ENCODE peak calls at places on chromosomes 13 and 19, in five cellular contexts. One of them, this sample, is unnamed.

GRCh38 chr13:38496956-38497355 is 147.3 kb downstream of the UFM1 start:
- DNase-seq in H1: no peak
- DNase-seq in GM12878: no peak
- DNase-seq in HEK293T: no peak
- DNase-seq in HepG2: no peak
- DNase-seq in this sample: no peak

GRCh38 chr13:59776924-59777690 is 386.6 kb downstream of the DIAPH3 start:
- DNase-seq in H1: no peak
- DNase-seq in GM12878: peak
- DNase-seq in HEK293T: no peak
- DNase-seq in HepG2: no peak
- DNase-seq in this sample: no peak

GRCh38 chr19:29667941-29668340 is 2.7 kb downstream of the PLEKHF1 start:
- DNase-seq in H1: no peak
- DNase-seq in GM12878: no peak
- DNase-seq in HEK293T: no peak
- DNase-seq in HepG2: no peak
- DNase-seq in this sample: no peak

GRCh38 chr19:56837492-56837891 is 3.0 kb downstream of the PEG3 start:
- DNase-seq in H1: no peak
- DNase-seq in GM12878: no peak
- DNase-seq in HEK293T: no peak
- DNase-seq in HepG2: peak
- DNase-seq in this sample: peak

GRCh38 chr19:32837531-32837930 is 32.0 kb downstream of the SLC7A9 start:
- DNase-seq in H1: no peak
- DNase-seq in GM12878: no peak
- DNase-seq in HEK293T: no peak
- DNase-seq in HepG2: no peak
- DNase-seq in this sample: no peak

GRCh38 chr19:916645-917322 is 349 bp upstream of the KISS1R start:
- DNase-seq in H1: peak
- DNase-seq in GM12878: no peak
- DNase-seq in HEK293T: no peak
- DNase-seq in HepG2: peak
- DNase-seq in this sample: no peak

GRCh38 chr13:95155504-95155903 is 145.7 kb downstream of the ABCC4 start:
- DNase-seq in H1: no peak
- DNase-seq in GM12878: no peak
- DNase-seq in HEK293T: no peak
- DNase-seq in HepG2: no peak
- DNase-seq in this sample: no peak

GRCh38 chr19:789473-790052 is 7.7 kb upstream of the PTBP1 start:
- DNase-seq in H1: no peak
- DNase-seq in GM12878: no peak
- DNase-seq in HEK293T: no peak
- DNase-seq in HepG2: peak
- DNase-seq in this sample: no peak

GRCh38 chr13:72062566-72062965 is 195.6 kb upstream of the DACH1 start:
- DNase-seq in H1: peak
- DNase-seq in GM12878: no peak
- DNase-seq in HEK293T: no peak
- DNase-seq in HepG2: no peak
- DNase-seq in this sample: peak

GRCh38 chr13:112067871-112068305 is 939 bp downstream of the SOX1 start:
- DNase-seq in H1: peak
- DNase-seq in GM12878: no peak
- DNase-seq in HEK293T: no peak
- DNase-seq in HepG2: no peak
- DNase-seq in this sample: no peak

GRCh38 chr13:111850458-111850857 is 216.5 kb upstream of the SOX1 start:
- DNase-seq in H1: peak
- DNase-seq in GM12878: no peak
- DNase-seq in HEK293T: no peak
- DNase-seq in HepG2: no peak
- DNase-seq in this sample: no peak

GRCh38 chr19:58575183-58576041 is 2.3 kb upstream of the MZF1 start:
- DNase-seq in H1: peak
- DNase-seq in GM12878: peak
- DNase-seq in HEK293T: peak
- DNase-seq in HepG2: peak
- DNase-seq in this sample: peak

GRCh38 chr19:43532571-43532961 is 422 bp upstream of the ZNF575 start:
- DNase-seq in H1: no peak
- DNase-seq in GM12878: no peak
- DNase-seq in HEK293T: no peak
- DNase-seq in HepG2: no peak
- DNase-seq in this sample: no peak

GRCh38 chr13:114131581-114132418 is 623 bp downstream of the RASA3 start:
- DNase-seq in H1: no peak
- DNase-seq in GM12878: no peak
- DNase-seq in HEK293T: no peak
- DNase-seq in HepG2: no peak
- DNase-seq in this sample: no peak

DNA sequence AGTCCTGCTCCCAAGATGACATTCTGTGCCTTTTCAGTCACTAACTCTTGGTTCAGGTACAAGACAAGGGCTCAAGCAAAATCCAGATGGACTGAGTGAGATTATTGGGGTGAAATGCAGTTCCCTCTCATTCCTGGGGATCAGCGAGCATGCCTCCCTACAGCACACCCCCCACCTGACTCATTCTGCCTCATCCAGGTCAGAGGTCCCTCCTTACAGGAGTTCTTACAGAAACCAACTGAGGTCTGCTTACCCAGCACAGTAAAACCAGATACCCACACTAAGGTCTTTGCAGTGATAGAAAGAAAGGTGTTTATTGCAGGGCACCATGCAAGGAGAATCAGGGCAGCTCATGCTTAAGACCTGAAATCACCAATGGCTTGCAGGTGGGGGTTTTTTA is 21.6 kb upstream of the MRI1 start:
- DNase-seq in H1: no peak
- DNase-seq in GM12878: no peak
- DNase-seq in HEK293T: no peak
- DNase-seq in HepG2: no peak
- DNase-seq in this sample: no peak
- TF ChIP-seq SUZ12 in H1: no peak
- TF ChIP-seq SUZ12 in GM12878: no peak
- TF ChIP-seq SUZ12 in HEK293T: no peak
- TF ChIP-seq SUZ12 in HepG2: no peak
- TF ChIP-seq SUZ12 in this sample: no peak

GRCh38 chr19:42080764-42081375 is 4.9 kb downstream of the ZNF574 start:
- DNase-seq in H1: no peak
- DNase-seq in GM12878: no peak
- DNase-seq in HEK293T: no peak
- DNase-seq in HepG2: no peak
- DNase-seq in this sample: no peak

GRCh38 chr19:42079276-42079669 is 3.3 kb downstream of the ZNF574 start:
- DNase-seq in H1: no peak
- DNase-seq in GM12878: no peak
- DNase-seq in HEK293T: no peak
- DNase-seq in HepG2: no peak
- DNase-seq in this sample: no peak

GRCh38 chr19:42083537-42083936 is 7.6 kb downstream of the ZNF574 start:
- DNase-seq in H1: no peak
- DNase-seq in GM12878: no peak
- DNase-seq in HEK293T: no peak
- DNase-seq in HepG2: no peak
- DNase-seq in this sample: no peak

GRCh38 chr19:42079886-42080763 is 4.2 kb downstream of the ZNF574 start:
- DNase-seq in H1: no peak
- DNase-seq in GM12878: no peak
- DNase-seq in HEK293T: no peak
- DNase-seq in HepG2: no peak
- DNase-seq in this sample: no peak

DNA sequence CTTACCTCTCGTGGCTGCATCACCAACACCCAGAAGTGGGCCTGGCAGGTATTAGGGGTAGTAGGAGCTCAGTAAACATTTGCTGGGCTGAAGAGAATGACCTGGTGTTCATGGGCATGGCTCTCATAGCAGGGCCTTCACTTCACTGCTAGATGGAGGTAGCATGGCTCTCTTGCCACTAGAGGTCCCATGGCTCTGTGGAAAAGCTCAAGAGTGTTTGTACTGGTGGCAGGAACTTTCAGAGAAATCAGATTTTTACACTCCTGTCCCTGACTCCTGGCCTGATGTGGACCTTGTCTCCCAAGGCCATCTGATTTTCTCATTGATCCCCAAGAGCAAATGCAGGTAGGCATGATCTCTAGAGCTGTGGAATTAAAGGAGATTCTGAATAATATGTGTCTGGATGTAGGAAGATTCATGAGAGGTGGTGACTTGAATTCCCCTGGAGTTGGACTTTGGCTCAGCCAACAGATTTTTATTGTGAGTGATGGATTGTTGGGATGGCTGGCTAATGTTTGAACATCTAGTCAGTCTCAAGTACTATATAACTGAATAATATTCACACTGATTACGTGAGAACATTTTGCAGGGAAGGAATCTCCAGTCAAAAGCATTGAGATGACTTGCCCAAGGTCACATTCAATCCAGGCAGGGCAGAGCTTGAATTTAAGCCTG is 5.8 kb downstream of the ZNF574 start:
- DNase-seq in H1: no peak
- DNase-seq in GM12878: no peak
- DNase-seq in HEK293T: peak
- DNase-seq in HepG2: peak
- DNase-seq in this sample: no peak
- TF ChIP-seq SUZ12 in H1: no peak
- TF ChIP-seq SUZ12 in GM12878: no peak
- TF ChIP-seq SUZ12 in HEK293T: no peak
- TF ChIP-seq SUZ12 in HepG2: no peak
- TF ChIP-seq SUZ12 in this sample: no peak

DNA sequence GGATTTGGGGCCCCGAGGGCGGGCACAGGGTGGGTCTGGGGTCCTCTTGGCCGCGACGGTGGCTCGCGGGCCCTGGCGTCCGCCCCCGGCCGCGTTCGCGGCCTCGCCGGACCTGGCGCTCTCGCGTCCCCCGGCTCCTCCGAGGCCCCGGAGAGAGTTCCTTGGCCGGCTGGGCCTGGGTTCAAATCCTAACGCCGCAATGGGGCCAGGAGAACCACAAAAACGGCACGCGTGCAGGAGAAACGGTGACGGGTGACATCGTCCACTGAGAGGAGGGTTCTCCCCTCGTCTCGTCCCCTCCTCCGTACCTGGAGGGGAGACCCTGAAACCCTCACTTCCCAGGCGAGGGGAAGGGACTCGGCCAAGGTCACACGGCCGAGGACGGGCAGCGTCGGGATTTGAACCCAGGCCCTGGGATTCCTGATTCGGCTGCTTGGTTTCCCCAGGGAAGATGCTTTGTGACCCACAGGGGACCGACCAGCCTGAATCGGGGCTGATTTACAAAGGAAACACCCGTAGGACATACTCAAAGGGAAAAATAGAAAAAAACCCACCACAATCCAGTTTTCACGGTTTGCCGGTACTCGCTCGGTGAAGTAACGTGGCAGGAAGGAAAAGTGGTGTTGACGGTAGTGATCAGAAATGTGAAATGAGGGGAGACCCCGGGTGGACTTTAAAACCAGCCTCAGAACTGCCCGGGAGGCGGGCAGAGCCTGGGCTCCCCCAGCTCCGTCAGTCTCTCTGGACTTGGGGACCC is 692 bp downstream of the SAFB start:
- DNase-seq in H1: no peak
- DNase-seq in GM12878: no peak
- DNase-seq in HEK293T: peak
- DNase-seq in HepG2: no peak
- DNase-seq in this sample: no peak
- TF ChIP-seq SUZ12 in H1: no peak
- TF ChIP-seq SUZ12 in GM12878: no peak
- TF ChIP-seq SUZ12 in HEK293T: no peak
- TF ChIP-seq SUZ12 in HepG2: no peak
- TF ChIP-seq SUZ12 in this sample: no peak

GRCh38 chr13:30274083-30274482 is 33.3 kb downstream of the KATNAL1 start:
- DNase-seq in H1: no peak
- DNase-seq in GM12878: no peak
- DNase-seq in HEK293T: no peak
- DNase-seq in HepG2: no peak
- DNase-seq in this sample: no peak

DNA sequence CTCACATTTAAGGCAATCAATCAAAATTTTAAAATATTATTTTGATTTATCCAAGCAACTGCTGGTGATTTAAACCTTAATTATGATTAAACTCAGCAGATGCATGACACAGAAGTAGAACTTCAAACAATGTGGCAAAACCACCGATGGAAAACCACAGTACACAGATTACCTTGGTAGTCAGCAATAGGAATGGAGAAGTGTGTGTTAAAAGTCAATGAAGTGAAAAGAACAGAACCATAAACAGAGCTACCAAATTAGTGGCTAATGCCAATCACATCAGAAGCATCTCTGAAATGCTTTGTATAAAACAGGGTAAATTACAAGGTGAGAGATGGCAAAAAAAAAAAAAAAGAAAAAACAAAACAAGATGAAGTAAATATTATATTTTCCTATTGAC is 31.2 kb downstream of the KATNAL1 start:
- DNase-seq in H1: no peak
- DNase-seq in GM12878: peak
- DNase-seq in HEK293T: no peak
- DNase-seq in HepG2: no peak
- DNase-seq in this sample: no peak
- TF ChIP-seq SUZ12 in H1: no peak
- TF ChIP-seq SUZ12 in GM12878: no peak
- TF ChIP-seq SUZ12 in HEK293T: no peak
- TF ChIP-seq SUZ12 in HepG2: no peak
- TF ChIP-seq SUZ12 in this sample: no peak

DNA sequence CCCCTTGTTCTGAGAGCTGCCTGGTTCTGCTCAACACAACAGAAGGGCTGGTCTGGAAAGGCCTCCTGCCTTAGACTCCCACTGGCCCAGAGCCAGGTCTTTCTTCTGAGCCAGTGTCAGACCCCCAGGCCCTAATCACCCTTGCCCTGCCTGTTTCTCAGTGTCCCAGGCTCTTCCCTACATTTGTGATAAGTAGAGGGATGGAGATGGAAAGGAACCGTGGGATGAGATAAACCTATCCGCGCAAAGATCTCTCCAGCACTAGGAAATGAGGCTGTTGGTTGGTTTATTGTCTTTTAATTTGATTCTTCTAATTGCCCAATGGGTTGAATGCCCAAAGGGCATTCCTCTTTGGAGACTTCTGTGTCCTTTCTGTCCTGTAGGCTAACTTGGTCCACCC is 470.0 kb downstream of the TSHZ3 start:
- DNase-seq in H1: no peak
- DNase-seq in GM12878: no peak
- DNase-seq in HEK293T: no peak
- DNase-seq in HepG2: no peak
- DNase-seq in this sample: no peak
- TF ChIP-seq SUZ12 in H1: no peak
- TF ChIP-seq SUZ12 in GM12878: no peak
- TF ChIP-seq SUZ12 in HEK293T: no peak
- TF ChIP-seq SUZ12 in HepG2: no peak
- TF ChIP-seq SUZ12 in this sample: no peak